ENCODE peak calls at places on chromosomes 16 and 17, in seven cellular contexts. Y is CD8-positive, alpha-beta T cell; R is adrenal gland; C is GM23248; I is neuronal stem cell; Q is mesendoderm; Z is CD4-positive, alpha-beta memory T cell. L is an unnamed sample.

GRCh38 chr17:74892974-74893911 is at the start of gene FADS6:
- DNase-seq in Y (no peak), R (no peak), C (peak; percentile 4), I (no peak), Q (no peak), Z (peak; percentile 6), L (no peak)

GRCh38 chr17:4719684-4720221 is 9.3 kb downstream of the ARRB2 start:
- DNase-seq in Y (no peak), R (peak; percentile 82), C (no peak), I (no peak), Q (no peak), Z (no peak), L (no peak)

GRCh38 chr17:46874906-46875305 is 23.5 kb downstream of the WNT9B start:
- DNase-seq in Y (no peak), R (no peak), C (no peak), I (no peak), Q (no peak), Z (no peak), L (no peak)

GRCh38 chr16:15705064-15705565 is 55.1 kb downstream of the NDE1 start:
- DNase-seq in Y (no peak), R (no peak), C (no peak), I (no peak), Q (no peak), Z (no peak), L (no peak)

GRCh38 chr17:27657620-27658019 is 26.6 kb downstream of the LGALS9 start:
- DNase-seq in Y (no peak), R (no peak), C (peak; percentile 17), I (no peak), Q (peak; percentile 29), Z (no peak), L (no peak)

GRCh38 chr16:7731121-7731520 is 398.5 kb downstream of the RBFOX1 start:
- DNase-seq in Y (no peak), R (no peak), C (no peak), I (no peak), Q (no peak), Z (no peak), L (no peak)

GRCh38 chr17:60610481-60610880 is 10.5 kb downstream of the PPM1D start:
- DNase-seq in Y (no peak), R (no peak), C (no peak), I (no peak), Q (no peak), Z (no peak), L (no peak)

GRCh38 chr17:44979426-44980273 is 11.5 kb upstream of the C1QL1 start:
- DNase-seq in Y (no peak), R (no peak), C (no peak), I (no peak), Q (no peak), Z (no peak), L (no peak)

GRCh38 chr17:76053230-76054111 is 18.8 kb downstream of the SRP68 start:
- DNase-seq in Y (no peak), R (no peak), C (peak; percentile 71), I (no peak), Q (no peak), Z (no peak), L (no peak)

GRCh38 chr17:2796164-2797140 is at the start of gene RAP1GAP2:
- DNase-seq in Y (peak; percentile 78), R (peak; percentile 62), C (no peak), I (no peak), Q (no peak), Z (peak; percentile 85), L (peak; percentile 60)

GRCh38 chr16:17544785-17545184 is 74.0 kb upstream of the XYLT1 start:
- DNase-seq in Y (peak; percentile 13), R (no peak), C (no peak), I (no peak), Q (peak; percentile 53), Z (no peak), L (no peak)

GRCh38 chr16:82363026-82363816 is 193.2 kb upstream of the MPHOSPH6 start:
- DNase-seq in Y (no peak), R (no peak), C (no peak), I (no peak), Q (peak; percentile 55), Z (no peak), L (no peak)

GRCh38 chr17:59126809-59127417 is 20.2 kb upstream of the TRIM37 start:
- DNase-seq in Y (no peak), R (no peak), C (no peak), I (no peak), Q (no peak), Z (no peak), L (no peak)

GRCh38 chr16:77856455-77857138 is 68.2 kb downstream of the VAT1L start:
- DNase-seq in Y (no peak), R (no peak), C (no peak), I (no peak), Q (no peak), Z (no peak), L (no peak)

GRCh38 chr17:69969897-69970296 is 105.1 kb upstream of the KCNJ16 start:
- DNase-seq in Y (no peak), R (no peak), C (no peak), I (no peak), Q (peak; percentile 16), Z (no peak), L (no peak)

GRCh38 chr17:18187226-18187625 is 3.6 kb downstream of the ALKBH5 start:
- DNase-seq in Y (no peak), R (no peak), C (peak; percentile 44), I (no peak), Q (no peak), Z (no peak), L (no peak)

GRCh38 chr17:36934759-36935630 is 2.3 kb upstream of the LHX1 start:
- DNase-seq in Y (no peak), R (no peak), C (no peak), I (no peak), Q (peak; percentile 79), Z (peak; percentile 32), L (no peak)

GRCh38 chr16:87140211-87141200 is 176.7 kb downstream of the C16orf95 start:
- DNase-seq in Y (no peak), R (no peak), C (no peak), I (no peak), Q (no peak), Z (no peak), L (no peak)

GRCh38 chr16:77993586-77993985 is 28.8 kb upstream of the CLEC3A start:
- DNase-seq in Y (no peak), R (no peak), C (peak; percentile 54), I (no peak), Q (peak; percentile 86), Z (no peak), L (no peak)

GRCh38 chr17:57514614-57515013 is 230.5 kb downstream of the CCDC182 start:
- DNase-seq in Y (no peak), R (no peak), C (no peak), I (no peak), Q (no peak), Z (no peak), L (no peak)
- H3K4me1 ChIP-seq in Y (no peaks in the 10 kb centered on the region), R (peaks cover 17% of the 10 kb centered on the region), C (peaks cover 7% of the 10 kb centered on the region), I (peaks cover 43% of the 10 kb centered on the region), Q (peaks cover 5% of the 10 kb centered on the region), Z (no peaks in the 10 kb centered on the region), L (no peaks in the 10 kb centered on the region)

GRCh38 chr17:49213399-49213798 is 2.9 kb downstream of the ABI3 start:
- DNase-seq in Y (no peak), R (no peak), C (no peak), I (no peak), Q (no peak), Z (no peak), L (no peak)
- H3K4me1 ChIP-seq in Y (peaks cover 91% of the 10 kb centered on the region), R (peaks cover 8% of the 10 kb centered on the region), C (no peaks in the 10 kb centered on the region), I (peaks cover 13% of the 10 kb centered on the region), Q (peaks cover 7% of the 10 kb centered on the region), Z (peaks cover 99% of the 10 kb centered on the region), L (no peaks in the 10 kb centered on the region)

DNA sequence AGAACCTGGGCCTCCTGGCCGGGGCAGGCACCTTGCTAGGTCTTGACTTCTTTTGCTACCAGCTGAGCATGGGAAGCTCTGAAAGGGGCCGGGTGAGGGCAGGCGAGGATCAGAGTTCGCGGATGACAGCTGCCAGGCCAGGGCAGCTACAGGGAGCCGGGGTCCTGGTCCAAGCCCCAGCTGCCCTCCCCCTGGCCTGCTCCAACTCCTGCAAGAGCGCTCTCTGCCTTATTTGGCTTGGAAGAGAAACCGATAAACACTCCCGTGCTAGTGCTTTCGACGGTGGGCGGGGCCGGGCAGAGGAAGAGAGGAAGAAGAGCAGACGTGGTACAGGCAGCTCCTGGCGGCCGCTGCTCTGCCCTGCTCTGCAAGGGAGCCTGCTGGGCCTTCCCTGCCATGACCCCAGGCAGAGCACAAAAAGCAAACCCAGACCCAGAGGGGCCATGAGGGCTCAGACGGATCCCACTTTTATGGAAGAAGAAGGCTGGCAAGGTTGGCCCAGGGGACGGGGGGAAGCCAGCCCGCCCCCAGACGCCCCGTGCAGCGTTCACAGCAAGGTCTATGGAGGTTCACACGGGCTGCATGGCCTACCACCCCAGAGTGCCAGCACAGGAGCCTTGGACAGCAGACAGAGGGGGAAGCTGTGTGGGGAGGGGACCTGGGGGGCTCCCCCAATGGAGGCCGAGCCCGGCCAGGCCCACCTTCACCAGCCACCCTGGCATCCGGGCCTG is 25.6 kb downstream of the PIEZO1 start:
- DNase-seq in Y (peak; percentile 53), R (peak; percentile 65), C (no peak), I (no peak), Q (peak; percentile 70), Z (peak; percentile 71), L (no peak)
- H3K4me1 ChIP-seq in Y (no peaks in the 10 kb centered on the region), R (peaks cover 5% of the 10 kb centered on the region), C (peaks cover 13% of the 10 kb centered on the region), I (peaks cover 27% of the 10 kb centered on the region), Q (peaks cover 6% of the 10 kb centered on the region), Z (peaks cover 73% of the 10 kb centered on the region), L (no peaks in the 10 kb centered on the region)

GRCh38 chr16:89320717-89321501 is 103.4 kb downstream of the ZNF778 start:
- DNase-seq in Y (no peak), R (peak; percentile 88), C (peak; percentile 32), I (no peak), Q (peak; percentile 67), Z (no peak), L (no peak)
- H3K4me1 ChIP-seq in Y (peaks cover 88% of the 10 kb centered on the region), R (peaks cover 97% of the 10 kb centered on the region), C (peaks cover 83% of the 10 kb centered on the region), I (peaks cover 30% of the 10 kb centered on the region), Q (peaks cover 20% of the 10 kb centered on the region), Z (peaks cover 99% of the 10 kb centered on the region), L (peaks cover 98% of the 10 kb centered on the region)

GRCh38 chr16:9134306-9134705 is 42.9 kb downstream of the HAPSTR1 start:
- DNase-seq in Y (no peak), R (peak; percentile 37), C (no peak), I (no peak), Q (no peak), Z (no peak), L (no peak)
- H3K4me1 ChIP-seq in Y (peaks cover 11% of the 10 kb centered on the region), R (peaks cover 6% of the 10 kb centered on the region), C (no peaks in the 10 kb centered on the region), I (peaks cover 2% of the 10 kb centered on the region), Q (no peaks in the 10 kb centered on the region), Z (peaks cover 14% of the 10 kb centered on the region), L (peaks cover 7% of the 10 kb centered on the region)

GRCh38 chr16:56941092-56941491 is 9.2 kb downstream of the HERPUD1 start:
- DNase-seq in Y (no peak), R (no peak), C (no peak), I (no peak), Q (no peak), Z (no peak), L (no peak)

GRCh38 chr16:56936491-56936890 is 4.5 kb downstream of the HERPUD1 start:
- DNase-seq in Y (no peak), R (no peak), C (peak; percentile 50), I (no peak), Q (peak; percentile 64), Z (no peak), L (no peak)

GRCh38 chr16:56936950-56937349 is 5.0 kb downstream of the HERPUD1 start:
- DNase-seq in Y (no peak), R (no peak), C (no peak), I (no peak), Q (no peak), Z (no peak), L (no peak)

GRCh38 chr16:56939801-56940200 is 7.9 kb downstream of the HERPUD1 start:
- DNase-seq in Y (no peak), R (no peak), C (no peak), I (no peak), Q (no peak), Z (no peak), L (no peak)

GRCh38 chr16:56938664-56939513 is 6.9 kb downstream of the HERPUD1 start:
- DNase-seq in Y (no peak), R (no peak), C (no peak), I (no peak), Q (no peak), Z (peak; percentile 50), L (no peak)
- H3K4me1 ChIP-seq in Y (peaks cover 32% of the 10 kb centered on the region), R (peaks cover 38% of the 10 kb centered on the region), C (peaks cover 29% of the 10 kb centered on the region), I (peaks cover 2% of the 10 kb centered on the region), Q (no peaks in the 10 kb centered on the region), Z (peaks cover 61% of the 10 kb centered on the region), L (peaks cover 27% of the 10 kb centered on the region)

L was measured in right atrium auricular region.